ENCODE peak calls at places on chromosomes 4 and X, in eight cellular contexts. C, M, Q, R, L, I, H and P are unnamed samples.

GRCh38 chrX:10356979-10357378 is 200.2 kb downstream of the CLCN4 start:
- DNase-seq in C (no peak), M (peak; percentile 53), Q (no peak), R (peak; percentile 25), L (no peak), I (no peak), H (no peak), P (no peak)

GRCh38 chrX:154040863-154041262 is 21.2 kb upstream of the IRAK1 start:
- DNase-seq in C (no peak), M (no peak), Q (no peak), R (no peak), L (no peak), I (no peak), H (no peak), P (no peak)

GRCh38 chr4:88610771-88611170 is 18.5 kb downstream of the HERC3 start:
- DNase-seq in C (no peak), M (no peak), Q (peak; percentile 60), R (peak; percentile 86), L (no peak), I (no peak), H (no peak), P (no peak)

GRCh38 chr4:71202703-71203102 is 136.1 kb upstream of the SLC4A4 start:
- DNase-seq in C (no peak), M (no peak), Q (no peak), R (no peak), L (no peak), I (no peak), H (no peak), P (no peak)

GRCh38 chr4:111957992-111958391 is 187.3 kb upstream of the FAM241A start:
- DNase-seq in C (no peak), M (no peak), Q (no peak), R (no peak), L (no peak), I (no peak), H (peak; percentile 42), P (no peak)

GRCh38 chr4:84856468-84856867 is 110.0 kb downstream of the WDFY3 start:
- DNase-seq in C (peak; percentile 46), M (no peak), Q (no peak), R (no peak), L (no peak), I (no peak), H (no peak), P (no peak)

GRCh38 chrX:52574416-52575275 is 57.8 kb upstream of the XAGE1B start:
- DNase-seq in C (peak; percentile 31), M (peak; percentile 51), Q (peak; percentile 72), R (peak; percentile 62), L (peak; percentile 19), I (peak; percentile 35), H (peak; percentile 71), P (no peak)

GRCh38 chr4:129085472-129085871 is 7.9 kb downstream of the SCLT1 start:
- DNase-seq in C (no peak), M (no peak), Q (no peak), R (no peak), L (no peak), I (no peak), H (no peak), P (no peak)

GRCh38 chr4:825969-826330 is at the start of gene CPLX1:
- DNase-seq in C (no peak), M (peak; percentile 15), Q (peak; percentile 30), R (no peak), L (no peak), I (no peak), H (peak; percentile 84), P (no peak)

GRCh38 chrX:23901805-23902204 is 5.9 kb downstream of the APOO start:
- DNase-seq in C (no peak), M (peak; percentile 72), Q (peak; percentile 87), R (peak; percentile 80), L (peak; percentile 11), I (peak; percentile 41), H (peak; percentile 90), P (peak; percentile 9)

GRCh38 chr4:56307423-56307822 is 79.9 kb downstream of the AASDH start:
- DNase-seq in C (no peak), M (peak; percentile 9), Q (peak; percentile 8), R (peak; percentile 15), L (no peak), I (no peak), H (no peak), P (no peak)

GRCh38 chrX:134632386-134632785 is 25.9 kb downstream of the PLAC1 start:
- DNase-seq in C (no peak), M (no peak), Q (no peak), R (no peak), L (no peak), I (no peak), H (no peak), P (no peak)

GRCh38 chr4:159019356-159019755 is 83.5 kb upstream of the RAPGEF2 start:
- DNase-seq in C (no peak), M (no peak), Q (no peak), R (no peak), L (no peak), I (no peak), H (no peak), P (no peak)

GRCh38 chr4:75997946-75998345 is 7.2 kb upstream of the SDAD1 start:
- DNase-seq in C (no peak), M (no peak), Q (no peak), R (no peak), L (no peak), I (no peak), H (no peak), P (no peak)

GRCh38 chr4:6195602-6196319 is 4.6 kb downstream of the JAKMIP1 start:
- DNase-seq in C (no peak), M (no peak), Q (no peak), R (no peak), L (no peak), I (no peak), H (no peak), P (no peak)

GRCh38 chrX:71540801-71541545 is 8.1 kb downstream of the OGT start:
- DNase-seq in C (no peak), M (no peak), Q (no peak), R (no peak), L (no peak), I (no peak), H (no peak), P (no peak)

GRCh38 chr4:82810171-82810570 is 11.6 kb upstream of the SCD5 start:
- DNase-seq in C (no peak), M (no peak), Q (no peak), R (no peak), L (no peak), I (no peak), H (no peak), P (no peak)

GRCh38 chrX:114134465-114134864 is 449.4 kb upstream of the HTR2C start:
- DNase-seq in C (no peak), M (no peak), Q (peak; percentile 61), R (no peak), L (no peak), I (no peak), H (no peak), P (no peak)

GRCh38 chr4:92303621-92304027 is at the start of gene GRID2:
- DNase-seq in C (no peak), M (peak; percentile 4), Q (peak; percentile 36), R (no peak), L (no peak), I (no peak), H (peak; percentile 38), P (no peak)